ENCODE peak calls at places on chromosome 2, in four cellular contexts. U, T, I and J are unnamed samples.

GRCh38 chr2:62406573-62407043 is 99.4 kb downstream of the TMEM17 start:
- DNase-seq in U (no peak), T (no peak), I (no peak), J (no peak)

GRCh38 chr2:148501545-148501944 is 143.0 kb upstream of the EPC2 start:
- DNase-seq in U (no peak), T (no peak), I (no peak), J (no peak)

GRCh38 chr2:239880396-239880795 is 144.7 kb downstream of the NDUFA10 start:
- DNase-seq in U (no peak), T (no peak), I (no peak), J (no peak)

GRCh38 chr2:140601342-140601741 is 1529.5 kb downstream of the LRP1B start:
- DNase-seq in U (no peak), T (no peak), I (no peak), J (no peak)

GRCh38 chr2:14901740-14902139 is 269.2 kb downstream of the LRATD1 start:
- DNase-seq in U (no peak), T (no peak), I (no peak), J (no peak)

GRCh38 chr2:179264238-179265081 is at the start of gene SESTD1:
- DNase-seq in U (no peak), T (no peak), I (peak), J (no peak)

GRCh38 chr2:124286089-124286783 is 261.1 kb downstream of the CNTNAP5 start:
- DNase-seq in U (no peak), T (no peak), I (no peak), J (no peak)

GRCh38 chr2:165837122-165837521 is 43.1 kb upstream of the GALNT3 start:
- DNase-seq in U (no peak), T (no peak), I (no peak), J (no peak)

GRCh38 chr2:60553992-60554648 is 666 bp upstream of the BCL11A start:
- DNase-seq in U (no peak), T (no peak), I (no peak), J (no peak)

GRCh38 chr2:233032551-233033320 is at the start of gene NEU2:
- DNase-seq in U (no peak), T (no peak), I (no peak), J (no peak)

GRCh38 chr2:127695491-127696472 is 5.5 kb upstream of the SFT2D3 start:
- DNase-seq in U (no peak), T (no peak), I (peak), J (no peak)

GRCh38 chr2:74982581-74982980 is 24.1 kb downstream of the POLE4 start:
- DNase-seq in U (no peak), T (no peak), I (no peak), J (no peak)

GRCh38 chr2:163856941-163857340 is 121.1 kb upstream of the FIGN start:
- DNase-seq in U (no peak), T (no peak), I (no peak), J (no peak)

GRCh38 chr2:168525741-168526140 is 69.7 kb downstream of the CERS6 start:
- DNase-seq in U (no peak), T (no peak), I (no peak), J (no peak)
- H3K27ac ChIP-seq in U (no peak), T (no peak), I (peak), J (peak)

GRCh38 chr2:238722181-238722580 is 125.7 kb upstream of the TWIST2 start:
- DNase-seq in U (no peak), T (no peak), I (no peak), J (no peak)
- H3K27ac ChIP-seq in U (no peak), T (no peak), I (no peak), J (no peak)

GRCh38 chr2:177746358-177746757 is 326.2 kb downstream of the PDE11A start:
- DNase-seq in U (no peak), T (no peak), I (no peak), J (no peak)

GRCh38 chr2:177741866-177742265 is 330.7 kb downstream of the PDE11A start:
- DNase-seq in U (no peak), T (no peak), I (no peak), J (no peak)

GRCh38 chr2:177748360-177748759 is 324.2 kb downstream of the PDE11A start:
- DNase-seq in U (no peak), T (no peak), I (no peak), J (no peak)

DNA sequence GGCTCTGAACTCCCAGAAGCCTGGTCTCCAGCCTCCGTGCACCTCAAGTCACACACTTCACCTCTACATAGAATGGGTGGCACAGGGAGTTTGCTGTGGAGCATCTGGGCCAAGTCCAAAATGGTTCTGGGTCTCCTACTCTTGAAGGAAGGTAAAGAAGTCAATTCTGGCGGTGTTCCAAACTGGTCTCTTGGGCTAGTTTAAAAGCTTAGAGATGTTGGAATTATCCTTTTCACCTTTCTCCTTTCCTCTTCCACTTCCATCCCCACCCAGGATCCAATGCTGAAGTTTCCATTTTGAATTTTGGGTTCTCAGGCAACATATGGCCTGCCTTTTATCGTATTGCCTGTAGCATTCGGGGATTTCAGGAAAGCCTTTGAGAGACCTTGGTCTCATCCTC is 325.2 kb downstream of the PDE11A start:
- DNase-seq in U (no peak), T (no peak), I (no peak), J (no peak)
- H3K27ac ChIP-seq in U (no peak), T (no peak), I (no peak), J (no peak)

GRCh38 chr2:171706152-171706803 is 19.0 kb downstream of the DYNC1I2 start:
- DNase-seq in U (no peak), T (no peak), I (no peak), J (no peak)

GRCh38 chr2:171707752-171708151 is 20.5 kb downstream of the DYNC1I2 start:
- DNase-seq in U (no peak), T (no peak), I (no peak), J (no peak)

GRCh38 chr2:171712051-171712450 is 24.8 kb downstream of the DYNC1I2 start:
- DNase-seq in U (no peak), T (no peak), I (no peak), J (no peak)

GRCh38 chr2:171711351-171711750 is 24.1 kb downstream of the DYNC1I2 start:
- DNase-seq in U (no peak), T (no peak), I (no peak), J (no peak)

GRCh38 chr2:171709011-171709685 is 21.9 kb downstream of the DYNC1I2 start:
- DNase-seq in U (no peak), T (no peak), I (no peak), J (no peak)
- H3K27ac ChIP-seq in U (no peak), T (no peak), I (no peak), J (no peak)